ENCODE peak calls at places on chromosomes 6 and 20, in ten cellular contexts. V, X, I, A, B, T, L, H, Z and Y are unnamed samples.

GRCh38 chr6:38092462-38092861 is 272.9 kb downstream of the ZFAND3 start:
- DNase-seq in T (no peak), I (no peak), H (no peak), Z (no peak), B (no peak), L (no peak), V (no peak), X (no peak), A (no peak), Y (no peak)

GRCh38 chr6:31070711-31071197 is 41.6 kb downstream of the C6orf15 start:
- DNase-seq in H (peak), V (peak), T (peak), L (peak), Z (peak), I (no peak), X (no peak), B (no peak), A (no peak), Y (peak)

GRCh38 chr6:53998293-53998692 is 113.0 kb upstream of the MLIP start:
- DNase-seq in V (no peak), A (no peak), T (no peak), X (no peak), H (no peak), B (no peak), I (no peak), Z (no peak), L (no peak), Y (no peak)

GRCh38 chr20:45463709-45464108 is 5.8 kb upstream of the WFDC2 start:
- DNase-seq in I (no peak), B (no peak), H (no peak), X (no peak), Z (no peak), A (no peak), T (no peak), L (no peak), V (no peak), Y (no peak)

GRCh38 chr6:32108094-32108627 is 977 bp downstream of the TNXB start:
- DNase-seq in H (peak), L (no peak), X (no peak), V (peak), Z (peak), A (no peak), T (peak), B (no peak), I (peak), Y (no peak)

GRCh38 chr6:96939019-96939805 is 14.7 kb downstream of the KLHL32 start:
- DNase-seq in V (peak), X (peak), Z (peak), T (peak), B (no peak), I (no peak), L (no peak), A (no peak), H (peak), Y (peak)

GRCh38 chr6:38755207-38755606 is 40.1 kb downstream of the DNAH8 start:
- DNase-seq in I (no peak), T (no peak), X (no peak), V (no peak), Z (no peak), H (no peak), A (no peak), B (no peak), L (no peak), Y (peak)

GRCh38 chr6:31354788-31355539 is 2.0 kb downstream of the HLA-B start:
- DNase-seq in V (no peak), X (no peak), L (no peak), I (no peak), Z (no peak), H (no peak), B (peak), T (no peak), A (no peak), Y (no peak)

GRCh38 chr6:44169154-44169553 is 10.5 kb downstream of the CAPN11 start:
- DNase-seq in B (no peak), Z (no peak), X (no peak), H (no peak), L (no peak), V (no peak), I (no peak), A (no peak), T (no peak), Y (no peak)

GRCh38 chr20:44911264-44911921 is 1.5 kb downstream of the PABPC1L start:
- DNase-seq in A (no peak), T (no peak), Z (peak), L (peak), H (peak), I (no peak), V (peak), X (no peak), B (peak), Y (peak)

GRCh38 chr6:31711233-31711632 is 3.9 kb upstream of the LY6G6D start:
- DNase-seq in A (no peak), V (no peak), I (no peak), X (no peak), L (no peak), B (no peak), Z (no peak), H (no peak), T (peak), Y (peak)

GRCh38 chr6:105604593-105604905 is 201.7 kb upstream of the PREP start:
- DNase-seq in L (no peak), V (no peak), Z (no peak), I (no peak), A (no peak), X (no peak), H (no peak), T (no peak), B (no peak), Y (no peak)

GRCh38 chr20:51810155-51811039 is 8.1 kb upstream of the SALL4 start:
- DNase-seq in A (no peak), X (no peak), Z (no peak), V (no peak), B (no peak), H (no peak), T (no peak), I (no peak), L (no peak), Y (no peak)

GRCh38 chr20:32327087-32327681 is 30.9 kb upstream of the ASXL1 start:
- DNase-seq in A (no peak), I (no peak), Z (peak), H (peak), X (peak), V (no peak), L (no peak), T (peak), B (no peak), Y (no peak)

GRCh38 chr6:84137051-84137375 is 90.4 kb downstream of the CEP162 start:
- DNase-seq in L (no peak), V (no peak), I (no peak), X (peak), T (no peak), H (no peak), A (no peak), B (no peak), Z (no peak), Y (peak)

GRCh38 chr6:121951918-121952379 is 447.5 kb upstream of the HSF2 start:
- DNase-seq in A (no peak), I (peak), X (peak), L (no peak), B (no peak), T (peak), H (peak), Z (peak), V (peak), Y (peak)

GRCh38 chr6:88910922-88911778 is 52.3 kb downstream of the RNGTT start:
- DNase-seq in H (no peak), X (no peak), V (peak), T (no peak), L (no peak), A (no peak), I (no peak), B (no peak), Z (peak), Y (no peak)

GRCh38 chr6:84645563-84646266 is 118.7 kb downstream of the TBX18 start:
- DNase-seq in H (peak), I (no peak), A (peak), B (no peak), X (no peak), V (peak), L (no peak), T (no peak), Z (peak), Y (peak)

GRCh38 chr6:89489078-89489477 is 56.1 kb downstream of the ANKRD6 start:
- DNase-seq in V (no peak), T (no peak), A (no peak), B (no peak), L (no peak), I (no peak), X (no peak), H (no peak), Z (no peak), Y (no peak)

GRCh38 chr6:446418-447366 is 55.1 kb downstream of the IRF4 start:
- DNase-seq in L (no peak), V (no peak), I (no peak), A (no peak), X (no peak), Z (no peak), T (no peak), B (peak), H (no peak), Y (no peak)

GRCh38 chr20:23162887-23163286 is 76.8 kb upstream of the CD93 start:
- DNase-seq in A (no peak), H (no peak), X (no peak), Z (no peak), I (no peak), T (no peak), B (no peak), V (no peak), L (no peak), Y (no peak)

GRCh38 chr20:50398064-50398463 is 112.1 kb upstream of the PTPN1 start:
- DNase-seq in Z (no peak), T (no peak), I (no peak), A (no peak), V (no peak), L (no peak), B (no peak), X (no peak), H (no peak), Y (no peak)

GRCh38 chr20:21100590-21101452 is 5.3 kb downstream of the LINC00237 start:
- DNase-seq in L (no peak), A (no peak), X (no peak), V (peak), T (peak), H (peak), Z (peak), I (no peak), B (no peak), Y (peak)

GRCh38 chr20:51410586-51411325 is 131.8 kb downstream of the NFATC2 start:
- DNase-seq in V (no peak), T (no peak), X (no peak), L (no peak), A (no peak), I (no peak), H (no peak), Z (no peak), B (no peak), Y (no peak)

GRCh38 chr6:105045546-105045945 is 88.6 kb downstream of the LIN28B start:
- DNase-seq in I (no peak), X (peak), V (no peak), A (no peak), H (peak), T (no peak), B (no peak), L (peak), Z (peak), Y (peak)

GRCh38 chr6:41191569-41191968 is 9.4 kb downstream of the TREML2 start:
- DNase-seq in Z (peak), H (peak), T (no peak), A (no peak), V (no peak), L (peak), X (no peak), I (peak), B (no peak), Y (peak)

GRCh38 chr20:19890358-19891117 is 126.6 kb upstream of the NAA20 start:
- DNase-seq in L (no peak), V (no peak), Z (no peak), T (no peak), H (no peak), I (no peak), X (no peak), B (no peak), A (no peak), Y (no peak)

GRCh38 chr6:35687658-35688604 is 784 bp downstream of the FKBP5 start:
- DNase-seq in V (peak), A (no peak), L (peak), Z (peak), H (peak), X (no peak), T (peak), I (peak), B (peak), Y (peak)

GRCh38 chr20:31747640-31748039 is 8.6 kb downstream of the TPX2 start:
- DNase-seq in H (peak), Z (peak), I (no peak), B (no peak), A (no peak), X (no peak), V (peak), L (no peak), T (no peak), Y (no peak)

GRCh38 chr20:11813106-11813890 is 104.4 kb upstream of the BTBD3 start:
- DNase-seq in V (no peak), L (no peak), B (no peak), A (no peak), X (no peak), Z (no peak), T (no peak), H (no peak), I (no peak), Y (no peak)

GRCh38 chr6:140178550-140179334 is 804.3 kb upstream of the CITED2 start:
- DNase-seq in L (no peak), B (no peak), Z (peak), H (peak), X (peak), V (peak), I (no peak), T (peak), A (peak), Y (peak)

GRCh38 chr6:118537579-118537978 is 10.5 kb upstream of the PLN start:
- DNase-seq in Z (peak), V (peak), H (peak), X (no peak), T (peak), B (no peak), L (no peak), I (no peak), A (peak), Y (no peak)

GRCh38 chr6:3471711-3472110 is 14.9 kb upstream of the SLC22A23 start:
- DNase-seq in T (peak), H (peak), X (no peak), V (peak), Z (no peak), B (no peak), I (no peak), A (no peak), L (no peak), Y (peak)

GRCh38 chr6:130143709-130144108 is 79.0 kb downstream of the SAMD3 start:
- DNase-seq in B (no peak), T (no peak), Z (peak), V (peak), I (no peak), L (no peak), H (no peak), A (no peak), X (no peak), Y (peak)

DNA sequence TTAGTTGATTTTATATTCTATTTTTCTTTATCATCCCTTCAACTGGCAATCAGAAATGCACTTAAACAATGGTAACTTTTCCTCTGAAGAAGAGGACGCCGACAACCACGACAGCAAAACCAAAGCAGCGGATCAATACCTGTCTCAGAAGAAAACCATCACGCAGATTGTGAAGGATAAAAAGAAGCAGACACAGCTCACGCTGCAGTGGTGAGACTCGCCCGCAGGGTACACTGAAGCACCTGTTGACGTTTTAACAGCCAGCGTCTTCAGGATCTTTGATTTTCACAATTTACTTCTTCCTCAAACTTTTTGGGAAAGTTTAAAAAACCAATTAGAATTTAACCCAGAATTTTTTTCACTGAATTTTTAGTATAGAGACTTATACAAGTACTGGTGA is 701 bp downstream of the RFX6 start:
- DNase-seq in I (no peak), L (no peak), T (peak), V (no peak), B (no peak), X (no peak), H (no peak), Z (no peak), A (no peak), Y (no peak)
- H3K4me3 ChIP-seq in I (no peak), L (peak), T (no peak), V (no peak), B (no peak), X (no peak), H (peak), Z (no peak), A (no peak), Y (no peak)

GRCh38 chr6:57173886-57174510 is 1.9 kb downstream of the BAG2 start:
- DNase-seq in B (no peak), V (peak), X (no peak), H (peak), Z (peak), I (no peak), L (peak), T (peak), A (peak), Y (peak)

GRCh38 chr6:57173056-57173885 is 1.1 kb downstream of the BAG2 start:
- DNase-seq in H (peak), V (no peak), L (peak), T (peak), A (no peak), I (no peak), X (no peak), B (peak), Z (peak), Y (peak)

GRCh38 chr6:57172136-57173055 is at the start of gene BAG2:
- DNase-seq in V (peak), X (no peak), A (peak), I (peak), T (peak), B (peak), L (peak), Z (peak), H (peak), Y (peak)

GRCh38 chr6:57177545-57178225 is 5.6 kb downstream of the BAG2 start:
- DNase-seq in L (no peak), B (no peak), I (peak), Z (peak), H (peak), V (peak), X (no peak), A (no peak), T (peak), Y (no peak)

GRCh38 chr6:57174511-57174907 is 2.4 kb downstream of the BAG2 start:
- DNase-seq in A (no peak), L (no peak), B (no peak), V (no peak), I (no peak), H (no peak), T (no peak), X (no peak), Z (no peak), Y (no peak)
- H3K4me3 ChIP-seq in A (peak), L (peak), B (no peak), V (peak), I (no peak), H (peak), T (peak), X (peak), Z (peak), Y (no peak)

DNA sequence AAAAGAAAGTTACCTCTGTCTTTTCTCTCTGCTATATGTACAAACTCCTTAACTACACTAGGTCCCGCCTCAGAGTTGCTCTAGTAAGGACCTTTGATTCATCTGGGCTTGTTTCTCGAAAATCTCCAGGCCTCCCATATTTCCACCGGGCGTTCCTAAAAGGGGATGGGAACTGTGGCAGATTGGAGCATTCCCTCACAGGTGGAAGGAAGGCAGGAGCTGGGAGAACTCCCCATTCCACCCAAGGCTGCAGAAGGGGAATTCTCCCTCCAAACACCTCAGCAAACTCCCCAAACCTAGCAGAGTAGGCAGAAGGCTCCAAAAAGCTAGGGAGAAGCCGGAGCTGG is 1.6 kb upstream of the TFAP2A start:
- DNase-seq in V (no peak), H (no peak), A (no peak), T (peak), Z (no peak), L (no peak), B (no peak), X (no peak), I (no peak), Y (no peak)
- H3K4me3 ChIP-seq in V (no peak), H (no peak), A (no peak), T (no peak), Z (no peak), L (no peak), B (no peak), X (no peak), I (no peak), Y (no peak)

GRCh38 chr6:162151050-162151658 is 576.4 kb downstream of the PRKN start:
- DNase-seq in Z (peak), X (no peak), B (no peak), A (no peak), V (peak), L (no peak), I (no peak), T (no peak), H (peak), Y (no peak)
- H3K4me3 ChIP-seq in Z (no peak), X (no peak), B (no peak), A (no peak), V (no peak), L (no peak), I (no peak), T (no peak), H (no peak), Y (no peak)

GRCh38 chr20:13349240-13349604 is 128.1 kb downstream of the ISM1 start:
- DNase-seq in Z (no peak), A (no peak), I (no peak), T (no peak), V (no peak), B (no peak), H (no peak), L (no peak), X (no peak), Y (no peak)

GRCh38 chr20:13342469-13343242 is 121.6 kb downstream of the ISM1 start:
- DNase-seq in X (no peak), Z (no peak), H (no peak), L (no peak), V (peak), A (peak), B (no peak), I (no peak), T (no peak), Y (peak)

GRCh38 chr20:13353261-13353945 is 132.3 kb downstream of the ISM1 start:
- DNase-seq in L (no peak), I (no peak), Z (no peak), X (no peak), V (no peak), A (no peak), H (no peak), T (no peak), B (no peak), Y (peak)

GRCh38 chr20:13344671-13345070 is 123.6 kb downstream of the ISM1 start:
- DNase-seq in L (no peak), B (no peak), H (no peak), V (no peak), T (no peak), X (no peak), Z (no peak), I (no peak), A (no peak), Y (no peak)

DNA sequence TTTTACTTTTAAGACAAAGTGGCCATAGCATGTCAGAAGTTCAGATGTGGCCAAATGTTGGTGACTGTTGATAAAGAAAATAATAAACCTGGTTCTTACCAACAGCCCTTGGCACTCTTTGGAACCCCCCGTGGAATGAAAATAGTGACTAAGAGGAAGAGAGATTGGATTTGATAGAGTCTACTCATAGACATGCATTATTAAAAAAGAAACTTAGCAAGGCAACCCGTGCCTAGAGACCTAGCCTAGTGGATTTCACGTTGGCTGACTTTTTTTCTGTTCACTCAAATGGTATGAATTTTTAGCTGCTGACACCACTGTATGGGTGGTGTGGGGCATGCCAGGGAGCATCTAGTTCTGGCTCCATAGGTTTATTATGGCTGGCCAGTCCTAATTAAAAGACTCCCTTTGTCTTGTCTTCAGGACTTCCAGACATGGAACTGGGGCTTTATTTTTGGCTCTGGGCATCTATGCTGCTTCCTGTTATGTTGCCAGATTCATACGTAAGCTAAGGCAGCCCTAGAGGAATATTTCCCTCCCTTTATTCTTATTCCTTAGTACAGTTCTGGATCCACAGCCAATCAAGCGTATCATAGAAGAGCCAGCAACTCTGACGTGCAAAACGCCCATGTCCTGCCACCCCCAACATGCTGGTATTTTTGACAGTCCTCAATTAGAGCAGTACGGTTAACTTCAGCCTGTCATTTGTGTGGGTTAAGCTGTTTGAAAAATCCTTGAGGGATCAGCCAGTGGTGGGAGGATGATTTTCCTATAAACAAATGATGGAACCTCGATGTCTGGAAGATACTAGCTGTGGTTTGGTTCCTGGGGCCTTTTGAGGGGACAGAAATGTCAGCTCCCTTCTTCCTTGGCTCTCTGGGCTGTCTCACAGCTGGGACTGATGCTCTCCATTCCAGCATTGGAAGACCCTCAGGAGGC is 127.5 kb downstream of the ISM1 start:
- DNase-seq in L (no peak), T (peak), B (no peak), I (no peak), A (no peak), Z (peak), H (peak), V (peak), X (no peak), Y (no peak)
- H3K4me3 ChIP-seq in L (no peak), T (peak), B (no peak), I (no peak), A (no peak), Z (no peak), H (no peak), V (no peak), X (peak), Y (no peak)